ENCODE peak calls at places on chromosome 7, in ten cellular contexts. One of them, this sample, is unnamed.

GRCh38 chr7:12130664-12131063 is 80.4 kb upstream of the TMEM106B start:
- DNase-seq in glutamatergic neuron: no peak
- DNase-seq in NCI-H1694 treated with DMSO at 0.1 percent for 48 hours: no peak
- DNase-seq in stomach: no peak
- DNase-seq in DMS153: no peak
- DNase-seq in T-cell: no peak
- DNase-seq in activated naive CD4-positive, alpha-beta T cell treated with anti-CD3 and anti-CD28 coated beads, Interleukin-2, amount 50 U/mL, for 72 hours: no peak
- DNase-seq in nephron progenitor cell: no peak
- DNase-seq in Calu3: no peak
- DNase-seq in M059J: peak
- DNase-seq in this sample: no peak

GRCh38 chr7:2373646-2374045 is 19.0 kb downstream of the EIF3B start:
- DNase-seq in NCI-H1694 treated with DMSO at 0.1 percent for 48 hours: no peak
- DNase-seq in Calu3: no peak
- DNase-seq in DMS153: no peak
- DNase-seq in M059J: no peak
- DNase-seq in glutamatergic neuron: no peak
- DNase-seq in T-cell: no peak
- DNase-seq in activated naive CD4-positive, alpha-beta T cell treated with anti-CD3 and anti-CD28 coated beads, Interleukin-2, amount 50 U/mL, for 72 hours: no peak
- DNase-seq in stomach: no peak
- DNase-seq in nephron progenitor cell: no peak
- DNase-seq in this sample: no peak

GRCh38 chr7:98394377-98394836 is 6.5 kb downstream of the BAIAP2L1 start:
- DNase-seq in glutamatergic neuron: no peak
- DNase-seq in T-cell: no peak
- DNase-seq in nephron progenitor cell: no peak
- DNase-seq in activated naive CD4-positive, alpha-beta T cell treated with anti-CD3 and anti-CD28 coated beads, Interleukin-2, amount 50 U/mL, for 72 hours: no peak
- DNase-seq in NCI-H1694 treated with DMSO at 0.1 percent for 48 hours: no peak
- DNase-seq in M059J: peak
- DNase-seq in DMS153: no peak
- DNase-seq in stomach: no peak
- DNase-seq in Calu3: no peak
- DNase-seq in this sample: no peak

GRCh38 chr7:66255533-66256100 is 50.5 kb downstream of the TPST1 start:
- DNase-seq in DMS153: no peak
- DNase-seq in nephron progenitor cell: no peak
- DNase-seq in NCI-H1694 treated with DMSO at 0.1 percent for 48 hours: no peak
- DNase-seq in T-cell: no peak
- DNase-seq in M059J: peak
- DNase-seq in activated naive CD4-positive, alpha-beta T cell treated with anti-CD3 and anti-CD28 coated beads, Interleukin-2, amount 50 U/mL, for 72 hours: no peak
- DNase-seq in glutamatergic neuron: no peak
- DNase-seq in Calu3: no peak
- DNase-seq in stomach: no peak
- DNase-seq in this sample: no peak

GRCh38 chr7:87225696-87226095 is 6.2 kb upstream of the TMEM243 start:
- DNase-seq in NCI-H1694 treated with DMSO at 0.1 percent for 48 hours: no peak
- DNase-seq in M059J: peak
- DNase-seq in activated naive CD4-positive, alpha-beta T cell treated with anti-CD3 and anti-CD28 coated beads, Interleukin-2, amount 50 U/mL, for 72 hours: no peak
- DNase-seq in DMS153: no peak
- DNase-seq in nephron progenitor cell: no peak
- DNase-seq in Calu3: peak
- DNase-seq in stomach: no peak
- DNase-seq in T-cell: no peak
- DNase-seq in glutamatergic neuron: no peak
- DNase-seq in this sample: no peak

GRCh38 chr7:90212149-90212495 is 582 bp downstream of the STEAP2 start:
- DNase-seq in M059J: no peak
- DNase-seq in stomach: no peak
- DNase-seq in glutamatergic neuron: no peak
- DNase-seq in activated naive CD4-positive, alpha-beta T cell treated with anti-CD3 and anti-CD28 coated beads, Interleukin-2, amount 50 U/mL, for 72 hours: no peak
- DNase-seq in Calu3: no peak
- DNase-seq in NCI-H1694 treated with DMSO at 0.1 percent for 48 hours: no peak
- DNase-seq in DMS153: no peak
- DNase-seq in T-cell: no peak
- DNase-seq in nephron progenitor cell: no peak
- DNase-seq in this sample: no peak

GRCh38 chr7:157194948-157195347 is 56.2 kb downstream of the UBE3C start:
- DNase-seq in M059J: no peak
- DNase-seq in activated naive CD4-positive, alpha-beta T cell treated with anti-CD3 and anti-CD28 coated beads, Interleukin-2, amount 50 U/mL, for 72 hours: no peak
- DNase-seq in DMS153: no peak
- DNase-seq in nephron progenitor cell: no peak
- DNase-seq in NCI-H1694 treated with DMSO at 0.1 percent for 48 hours: no peak
- DNase-seq in glutamatergic neuron: no peak
- DNase-seq in stomach: no peak
- DNase-seq in T-cell: no peak
- DNase-seq in Calu3: no peak
- DNase-seq in this sample: no peak

GRCh38 chr7:3436746-3437145 is 135.7 kb downstream of the SDK1 start:
- DNase-seq in glutamatergic neuron: no peak
- DNase-seq in stomach: no peak
- DNase-seq in Calu3: peak
- DNase-seq in nephron progenitor cell: no peak
- DNase-seq in T-cell: no peak
- DNase-seq in NCI-H1694 treated with DMSO at 0.1 percent for 48 hours: no peak
- DNase-seq in activated naive CD4-positive, alpha-beta T cell treated with anti-CD3 and anti-CD28 coated beads, Interleukin-2, amount 50 U/mL, for 72 hours: no peak
- DNase-seq in DMS153: no peak
- DNase-seq in M059J: peak
- DNase-seq in this sample: no peak

GRCh38 chr7:77246031-77246430 is 46.4 kb upstream of the FGL2 start:
- DNase-seq in glutamatergic neuron: no peak
- DNase-seq in Calu3: no peak
- DNase-seq in NCI-H1694 treated with DMSO at 0.1 percent for 48 hours: no peak
- DNase-seq in nephron progenitor cell: no peak
- DNase-seq in stomach: no peak
- DNase-seq in DMS153: no peak
- DNase-seq in activated naive CD4-positive, alpha-beta T cell treated with anti-CD3 and anti-CD28 coated beads, Interleukin-2, amount 50 U/mL, for 72 hours: no peak
- DNase-seq in M059J: peak
- DNase-seq in T-cell: no peak
- DNase-seq in this sample: no peak

GRCh38 chr7:148334959-148335577 is 255.5 kb upstream of the C7orf33 start:
- DNase-seq in M059J: peak
- DNase-seq in NCI-H1694 treated with DMSO at 0.1 percent for 48 hours: no peak
- DNase-seq in T-cell: no peak
- DNase-seq in glutamatergic neuron: no peak
- DNase-seq in DMS153: no peak
- DNase-seq in activated naive CD4-positive, alpha-beta T cell treated with anti-CD3 and anti-CD28 coated beads, Interleukin-2, amount 50 U/mL, for 72 hours: no peak
- DNase-seq in Calu3: peak
- DNase-seq in nephron progenitor cell: no peak
- DNase-seq in stomach: no peak
- DNase-seq in this sample: no peak

GRCh38 chr7:116196947-116197346 is 13.4 kb upstream of the TES start:
- DNase-seq in activated naive CD4-positive, alpha-beta T cell treated with anti-CD3 and anti-CD28 coated beads, Interleukin-2, amount 50 U/mL, for 72 hours: no peak
- DNase-seq in DMS153: no peak
- DNase-seq in stomach: no peak
- DNase-seq in T-cell: no peak
- DNase-seq in M059J: no peak
- DNase-seq in glutamatergic neuron: no peak
- DNase-seq in nephron progenitor cell: no peak
- DNase-seq in Calu3: no peak
- DNase-seq in NCI-H1694 treated with DMSO at 0.1 percent for 48 hours: no peak
- DNase-seq in this sample: no peak

GRCh38 chr7:99864041-99864440 is 12.8 kb downstream of the OR2AE1 start:
- DNase-seq in NCI-H1694 treated with DMSO at 0.1 percent for 48 hours: no peak
- DNase-seq in nephron progenitor cell: no peak
- DNase-seq in glutamatergic neuron: no peak
- DNase-seq in Calu3: no peak
- DNase-seq in activated naive CD4-positive, alpha-beta T cell treated with anti-CD3 and anti-CD28 coated beads, Interleukin-2, amount 50 U/mL, for 72 hours: no peak
- DNase-seq in stomach: no peak
- DNase-seq in M059J: peak
- DNase-seq in DMS153: no peak
- DNase-seq in T-cell: no peak
- DNase-seq in this sample: no peak

GRCh38 chr7:143408686-143409551 is at the start of gene EPHA1:
- DNase-seq in nephron progenitor cell: peak
- DNase-seq in glutamatergic neuron: no peak
- DNase-seq in T-cell: peak
- DNase-seq in stomach: peak
- DNase-seq in activated naive CD4-positive, alpha-beta T cell treated with anti-CD3 and anti-CD28 coated beads, Interleukin-2, amount 50 U/mL, for 72 hours: no peak
- DNase-seq in Calu3: peak
- DNase-seq in DMS153: no peak
- DNase-seq in M059J: no peak
- DNase-seq in NCI-H1694 treated with DMSO at 0.1 percent for 48 hours: no peak
- DNase-seq in this sample: peak

GRCh38 chr7:88216276-88216675 is 3.6 kb downstream of the SRI start:
- DNase-seq in stomach: no peak
- DNase-seq in M059J: no peak
- DNase-seq in glutamatergic neuron: no peak
- DNase-seq in T-cell: no peak
- DNase-seq in DMS153: no peak
- DNase-seq in Calu3: no peak
- DNase-seq in NCI-H1694 treated with DMSO at 0.1 percent for 48 hours: no peak
- DNase-seq in activated naive CD4-positive, alpha-beta T cell treated with anti-CD3 and anti-CD28 coated beads, Interleukin-2, amount 50 U/mL, for 72 hours: no peak
- DNase-seq in nephron progenitor cell: no peak
- DNase-seq in this sample: no peak

GRCh38 chr7:51346136-51346535 is 29.5 kb upstream of the COBL start:
- DNase-seq in T-cell: no peak
- DNase-seq in glutamatergic neuron: no peak
- DNase-seq in activated naive CD4-positive, alpha-beta T cell treated with anti-CD3 and anti-CD28 coated beads, Interleukin-2, amount 50 U/mL, for 72 hours: no peak
- DNase-seq in M059J: no peak
- DNase-seq in nephron progenitor cell: no peak
- DNase-seq in NCI-H1694 treated with DMSO at 0.1 percent for 48 hours: peak
- DNase-seq in DMS153: peak
- DNase-seq in stomach: no peak
- DNase-seq in Calu3: no peak
- DNase-seq in this sample: no peak

GRCh38 chr7:138433583-138434437 is 26.2 kb upstream of the TRIM24 start:
- DNase-seq in DMS153: peak
- DNase-seq in activated naive CD4-positive, alpha-beta T cell treated with anti-CD3 and anti-CD28 coated beads, Interleukin-2, amount 50 U/mL, for 72 hours: no peak
- DNase-seq in Calu3: no peak
- DNase-seq in NCI-H1694 treated with DMSO at 0.1 percent for 48 hours: no peak
- DNase-seq in nephron progenitor cell: no peak
- DNase-seq in stomach: no peak
- DNase-seq in M059J: no peak
- DNase-seq in glutamatergic neuron: no peak
- DNase-seq in T-cell: no peak
- DNase-seq in this sample: no peak

GRCh38 chr7:104149822-104150221 is 58.0 kb downstream of the ORC5 start:
- DNase-seq in M059J: no peak
- DNase-seq in DMS153: no peak
- DNase-seq in stomach: no peak
- DNase-seq in glutamatergic neuron: no peak
- DNase-seq in nephron progenitor cell: no peak
- DNase-seq in activated naive CD4-positive, alpha-beta T cell treated with anti-CD3 and anti-CD28 coated beads, Interleukin-2, amount 50 U/mL, for 72 hours: no peak
- DNase-seq in NCI-H1694 treated with DMSO at 0.1 percent for 48 hours: no peak
- DNase-seq in T-cell: no peak
- DNase-seq in Calu3: no peak
- DNase-seq in this sample: no peak

GRCh38 chr7:45236666-45237065 is 79.1 kb downstream of the RAMP3 start:
- DNase-seq in activated naive CD4-positive, alpha-beta T cell treated with anti-CD3 and anti-CD28 coated beads, Interleukin-2, amount 50 U/mL, for 72 hours: no peak
- DNase-seq in T-cell: no peak
- DNase-seq in nephron progenitor cell: no peak
- DNase-seq in Calu3: no peak
- DNase-seq in glutamatergic neuron: no peak
- DNase-seq in DMS153: no peak
- DNase-seq in stomach: no peak
- DNase-seq in NCI-H1694 treated with DMSO at 0.1 percent for 48 hours: no peak
- DNase-seq in M059J: peak
- DNase-seq in this sample: no peak

GRCh38 chr7:28921822-28922221 is 36.3 kb downstream of the TRIL start:
- DNase-seq in activated naive CD4-positive, alpha-beta T cell treated with anti-CD3 and anti-CD28 coated beads, Interleukin-2, amount 50 U/mL, for 72 hours: no peak
- DNase-seq in DMS153: peak
- DNase-seq in Calu3: peak
- DNase-seq in stomach: peak
- DNase-seq in T-cell: no peak
- DNase-seq in NCI-H1694 treated with DMSO at 0.1 percent for 48 hours: peak
- DNase-seq in glutamatergic neuron: peak
- DNase-seq in nephron progenitor cell: peak
- DNase-seq in M059J: peak
- DNase-seq in this sample: peak

GRCh38 chr7:21377545-21377944 is 50.3 kb upstream of the SP4 start:
- DNase-seq in stomach: no peak
- DNase-seq in Calu3: no peak
- DNase-seq in DMS153: peak
- DNase-seq in nephron progenitor cell: no peak
- DNase-seq in NCI-H1694 treated with DMSO at 0.1 percent for 48 hours: no peak
- DNase-seq in glutamatergic neuron: no peak
- DNase-seq in activated naive CD4-positive, alpha-beta T cell treated with anti-CD3 and anti-CD28 coated beads, Interleukin-2, amount 50 U/mL, for 72 hours: no peak
- DNase-seq in M059J: no peak
- DNase-seq in T-cell: no peak
- DNase-seq in this sample: no peak

GRCh38 chr7:86863452-86863851 is 196.0 kb downstream of the ELAPOR2 start:
- DNase-seq in M059J: no peak
- DNase-seq in stomach: no peak
- DNase-seq in nephron progenitor cell: no peak
- DNase-seq in glutamatergic neuron: no peak
- DNase-seq in activated naive CD4-positive, alpha-beta T cell treated with anti-CD3 and anti-CD28 coated beads, Interleukin-2, amount 50 U/mL, for 72 hours: no peak
- DNase-seq in Calu3: no peak
- DNase-seq in NCI-H1694 treated with DMSO at 0.1 percent for 48 hours: no peak
- DNase-seq in DMS153: no peak
- DNase-seq in T-cell: no peak
- DNase-seq in this sample: no peak

GRCh38 chr7:96699219-96699871 is 10.3 kb downstream of the SEM1 start:
- DNase-seq in Calu3: no peak
- DNase-seq in activated naive CD4-positive, alpha-beta T cell treated with anti-CD3 and anti-CD28 coated beads, Interleukin-2, amount 50 U/mL, for 72 hours: no peak
- DNase-seq in T-cell: no peak
- DNase-seq in stomach: no peak
- DNase-seq in NCI-H1694 treated with DMSO at 0.1 percent for 48 hours: no peak
- DNase-seq in M059J: no peak
- DNase-seq in nephron progenitor cell: no peak
- DNase-seq in glutamatergic neuron: no peak
- DNase-seq in DMS153: no peak
- DNase-seq in this sample: no peak

GRCh38 chr7:122546496-122546895 is 152.4 kb downstream of the RNF133 start:
- DNase-seq in NCI-H1694 treated with DMSO at 0.1 percent for 48 hours: no peak
- DNase-seq in Calu3: no peak
- DNase-seq in M059J: peak
- DNase-seq in T-cell: no peak
- DNase-seq in stomach: no peak
- DNase-seq in glutamatergic neuron: no peak
- DNase-seq in DMS153: no peak
- DNase-seq in activated naive CD4-positive, alpha-beta T cell treated with anti-CD3 and anti-CD28 coated beads, Interleukin-2, amount 50 U/mL, for 72 hours: no peak
- DNase-seq in nephron progenitor cell: no peak
- DNase-seq in this sample: no peak

GRCh38 chr7:132783824-132784223 is 207.6 kb upstream of the PLXNA4 start:
- DNase-seq in M059J: peak
- DNase-seq in glutamatergic neuron: no peak
- DNase-seq in T-cell: no peak
- DNase-seq in nephron progenitor cell: no peak
- DNase-seq in DMS153: peak
- DNase-seq in stomach: no peak
- DNase-seq in Calu3: no peak
- DNase-seq in NCI-H1694 treated with DMSO at 0.1 percent for 48 hours: no peak
- DNase-seq in activated naive CD4-positive, alpha-beta T cell treated with anti-CD3 and anti-CD28 coated beads, Interleukin-2, amount 50 U/mL, for 72 hours: no peak
- DNase-seq in this sample: no peak

GRCh38 chr7:150949971-150950491 is 28.1 kb downstream of the KCNH2 start:
- DNase-seq in nephron progenitor cell: no peak
- DNase-seq in stomach: no peak
- DNase-seq in T-cell: no peak
- DNase-seq in activated naive CD4-positive, alpha-beta T cell treated with anti-CD3 and anti-CD28 coated beads, Interleukin-2, amount 50 U/mL, for 72 hours: no peak
- DNase-seq in NCI-H1694 treated with DMSO at 0.1 percent for 48 hours: no peak
- DNase-seq in DMS153: no peak
- DNase-seq in M059J: no peak
- DNase-seq in Calu3: no peak
- DNase-seq in glutamatergic neuron: peak
- DNase-seq in this sample: no peak

GRCh38 chr7:4195650-4196049 is 486.4 kb upstream of the FOXK1 start:
- DNase-seq in glutamatergic neuron: no peak
- DNase-seq in Calu3: no peak
- DNase-seq in DMS153: no peak
- DNase-seq in T-cell: no peak
- DNase-seq in nephron progenitor cell: no peak
- DNase-seq in M059J: no peak
- DNase-seq in stomach: no peak
- DNase-seq in activated naive CD4-positive, alpha-beta T cell treated with anti-CD3 and anti-CD28 coated beads, Interleukin-2, amount 50 U/mL, for 72 hours: no peak
- DNase-seq in NCI-H1694 treated with DMSO at 0.1 percent for 48 hours: no peak
- DNase-seq in this sample: no peak

GRCh38 chr7:79434098-79434497 is 19.4 kb downstream of the MAGI2 start:
- DNase-seq in Calu3: no peak
- DNase-seq in T-cell: no peak
- DNase-seq in DMS153: no peak
- DNase-seq in nephron progenitor cell: no peak
- DNase-seq in activated naive CD4-positive, alpha-beta T cell treated with anti-CD3 and anti-CD28 coated beads, Interleukin-2, amount 50 U/mL, for 72 hours: no peak
- DNase-seq in NCI-H1694 treated with DMSO at 0.1 percent for 48 hours: no peak
- DNase-seq in stomach: no peak
- DNase-seq in M059J: peak
- DNase-seq in glutamatergic neuron: no peak
- DNase-seq in this sample: no peak

GRCh38 chr7:96833701-96834453 is 124.2 kb upstream of the SEM1 start:
- DNase-seq in Calu3: no peak
- DNase-seq in DMS153: no peak
- DNase-seq in NCI-H1694 treated with DMSO at 0.1 percent for 48 hours: no peak
- DNase-seq in nephron progenitor cell: peak
- DNase-seq in glutamatergic neuron: no peak
- DNase-seq in M059J: peak
- DNase-seq in activated naive CD4-positive, alpha-beta T cell treated with anti-CD3 and anti-CD28 coated beads, Interleukin-2, amount 50 U/mL, for 72 hours: no peak
- DNase-seq in T-cell: no peak
- DNase-seq in stomach: no peak
- DNase-seq in this sample: no peak

This sample was measured in central memory CD4-positive, alpha-beta T cell.